ENCODE peak calls at places on chromosomes 11 and 22, in five cellular contexts. C is NCI-H146; T is naive B cell; H is stimulated activated CD4-positive, alpha-beta T cell treated with anti-CD3 and anti-CD28 coated beads, Interleukin-12 subunit alpha, Interleukin-12 subunit beta, amount 100 ng/mL, for 4 hours; Q is transverse colon. O is an unnamed sample.

GRCh38 chr11:102347526-102348331 is 715 bp downstream of the BIRC2 start:
- DNase-seq in C (peak), T (peak), H (no peak), Q (peak), O (peak)

GRCh38 chr11:62601114-62601363 is 626 bp downstream of the MTA2 start:
- DNase-seq in C (no peak), T (no peak), H (no peak), Q (peak), O (no peak)

GRCh38 chr11:116473236-116473769 is 299.5 kb downstream of the BUD13 start:
- DNase-seq in C (no peak), T (no peak), H (no peak), Q (no peak), O (no peak)

GRCh38 chr11:1297576-1298473 is 11.6 kb downstream of the TOLLIP start:
- DNase-seq in C (no peak), T (no peak), H (no peak), Q (peak), O (no peak)

GRCh38 chr11:11268119-11268518 is 84.9 kb downstream of the CSNK2A3 start:
- DNase-seq in C (no peak), T (no peak), H (no peak), Q (no peak), O (no peak)

GRCh38 chr22:35921777-35922176 is 106.8 kb downstream of the RBFOX2 start:
- DNase-seq in C (peak), T (no peak), H (no peak), Q (peak), O (peak)

GRCh38 chr11:132649277-132649676 is 883.0 kb downstream of the OPCML start:
- DNase-seq in C (no peak), T (no peak), H (no peak), Q (no peak), O (no peak)

GRCh38 chr22:42132457-42132856 is 1.8 kb upstream of the CYP2D6 start:
- DNase-seq in C (no peak), T (no peak), H (no peak), Q (no peak), O (no peak)

GRCh38 chr22:50530280-50530856 is 556 bp upstream of the TYMP start:
- DNase-seq in C (no peak), T (peak), H (no peak), Q (peak), O (peak)

GRCh38 chr22:31625661-31626426 is 36.2 kb downstream of the PISD start:
- DNase-seq in C (no peak), T (no peak), H (no peak), Q (peak), O (peak)

GRCh38 chr11:128222245-128222959 is 365.0 kb downstream of the ETS1 start:
- DNase-seq in C (no peak), T (no peak), H (no peak), Q (no peak), O (no peak)

O was measured in astrocyte of the spinal cord.